ENCODE peak calls at places on chromosomes 13 and 19, in six cellular contexts. P is pancreas; G is activated CD8-positive, alpha-beta T cell treated with anti-CD3 and anti-CD28 coated beads for 36 hours; Y is PC-3; S is NCI-H1105; K is foreskin fibroblast. W is an unnamed sample.

GRCh38 chr19:45717983-45718650 is 12.6 kb downstream of the FBXO46 start:
- DNase-seq in G (no peak), P (peak), S (no peak), K (no peak), Y (no peak), W (no peak)

GRCh38 chr19:3359850-3360493 is 6.4 kb upstream of the NFIC start:
- DNase-seq in P (no peak), S (no peak), K (no peak), Y (no peak), G (peak), W (no peak)

GRCh38 chr19:7533281-7533819 is 2.2 kb upstream of the PNPLA6 start:
- DNase-seq in S (peak), K (peak), Y (no peak), P (peak), G (no peak), W (no peak)

GRCh38 chr13:59774511-59774911 is 389.2 kb downstream of the DIAPH3 start:
- DNase-seq in S (no peak), Y (peak), K (peak), G (no peak), P (no peak), W (peak)

GRCh38 chr13:24271611-24272451 is 37.5 kb upstream of the C1QTNF9 start:
- DNase-seq in Y (no peak), K (peak), P (peak), S (no peak), G (peak), W (peak)

GRCh38 chr19:4015705-4016402 is 8.3 kb downstream of the PIAS4 start:
- DNase-seq in K (no peak), S (no peak), P (peak), Y (no peak), G (no peak), W (no peak)

GRCh38 chr19:50564229-50565105 is 3.8 kb downstream of the LRRC4B start:
- DNase-seq in S (no peak), G (no peak), Y (no peak), P (no peak), K (no peak), W (no peak)

GRCh38 chr13:93476175-93476574 is 249.6 kb downstream of the GPC6 start:
- DNase-seq in S (no peak), K (peak), Y (peak), G (no peak), P (no peak), W (peak)

GRCh38 chr13:92994056-92994455 is 232.6 kb upstream of the GPC6 start:
- DNase-seq in S (no peak), G (no peak), K (peak), P (no peak), Y (peak), W (peak)

GRCh38 chr19:3403489-3404323 is 37.3 kb downstream of the NFIC start:
- DNase-seq in P (peak), S (no peak), K (peak), G (no peak), Y (no peak), W (peak)

GRCh38 chr19:7355151-7355845 is 6.6 kb downstream of the ARHGEF18 start:
- DNase-seq in P (peak), Y (no peak), S (no peak), G (no peak), K (peak), W (peak)

GRCh38 chr13:110428281-110428680 is 121.2 kb downstream of the COL4A2 start:
- DNase-seq in P (no peak), Y (no peak), K (no peak), G (no peak), S (no peak), W (no peak)

GRCh38 chr19:50798943-50799851 is 9.0 kb downstream of the ACP4 start:
- DNase-seq in K (no peak), G (no peak), Y (no peak), S (no peak), P (no peak), W (no peak)

GRCh38 chr13:82634946-82635345 is 1247.3 kb downstream of the SLITRK1 start:
- DNase-seq in P (no peak), S (no peak), G (no peak), K (peak), Y (peak), W (no peak)

GRCh38 chr19:20278342-20278741 is 111.3 kb downstream of the ZNF486 start:
- DNase-seq in Y (no peak), K (peak), G (no peak), P (no peak), S (no peak), W (no peak)

GRCh38 chr13:109785141-109785891 is 1.1 kb downstream of the IRS2 start:
- DNase-seq in G (peak), Y (peak), S (peak), P (peak), K (peak), W (no peak)

GRCh38 chr19:2494084-2494446 is 18.1 kb downstream of the GADD45B start:
- DNase-seq in S (no peak), Y (peak), P (peak), K (peak), G (no peak), W (peak)

GRCh38 chr13:89900104-89900760 is 1447.3 kb upstream of the MIR17HG start:
- DNase-seq in S (no peak), Y (no peak), G (no peak), P (no peak), K (no peak), W (peak)

GRCh38 chr13:98981596-98982195 is 3.8 kb upstream of the DOCK9 start:
- DNase-seq in S (no peak), K (no peak), G (peak), P (no peak), Y (no peak), W (no peak)

GRCh38 chr13:95714142-95714832 is 37.3 kb downstream of the DNAJC3 start:
- DNase-seq in G (no peak), K (peak), S (no peak), P (no peak), Y (peak), W (peak)

W was measured in skeletal muscle cell.